ENCODE peak calls at places on chromosomes 2 and 18, in seven cellular contexts. One of them, this sample, is unnamed. For H3K36me3, the result is how much of the 10 kb centered on the place peaks cover.

GRCh38 chr2:165382362-165382761 is 87.1 kb upstream of the CSRNP3 start:
- DNase-seq in Karpas-422: no peak
- DNase-seq in heart left ventricle: no peak
- DNase-seq in mesendoderm: no peak
- DNase-seq in SJSA1: no peak
- DNase-seq in hepatocyte: no peak
- DNase-seq in GM23338: no peak
- DNase-seq in this sample: no peak

GRCh38 chr2:196558506-196558905 is 81.0 kb upstream of the CCDC150 start:
- DNase-seq in Karpas-422: no peak
- DNase-seq in heart left ventricle: no peak
- DNase-seq in mesendoderm: no peak
- DNase-seq in SJSA1: no peak
- DNase-seq in hepatocyte: no peak
- DNase-seq in GM23338: no peak
- DNase-seq in this sample: no peak

GRCh38 chr2:131365452-131365851 is 1.5 kb upstream of the RAB6D start:
- DNase-seq in Karpas-422: no peak
- DNase-seq in heart left ventricle: no peak
- DNase-seq in mesendoderm: no peak
- DNase-seq in SJSA1: no peak
- DNase-seq in hepatocyte: no peak
- DNase-seq in GM23338: no peak
- DNase-seq in this sample: no peak

GRCh38 chr2:174972924-174973323 is 32.3 kb downstream of the CHN1 start:
- DNase-seq in Karpas-422: no peak
- DNase-seq in heart left ventricle: no peak
- DNase-seq in mesendoderm: no peak
- DNase-seq in SJSA1: peak
- DNase-seq in hepatocyte: no peak
- DNase-seq in GM23338: no peak
- DNase-seq in this sample: no peak

GRCh38 chr2:219175928-219176817 is 552 bp downstream of the CNPPD1 start:
- DNase-seq in Karpas-422: peak
- DNase-seq in heart left ventricle: peak
- DNase-seq in mesendoderm: peak
- DNase-seq in SJSA1: no peak
- DNase-seq in hepatocyte: peak
- DNase-seq in GM23338: no peak
- DNase-seq in this sample: peak

GRCh38 chr2:121545257-121545656 is 14.6 kb downstream of the RNU4ATAC start:
- DNase-seq in Karpas-422: no peak
- DNase-seq in heart left ventricle: no peak
- DNase-seq in mesendoderm: no peak
- DNase-seq in SJSA1: no peak
- DNase-seq in hepatocyte: no peak
- DNase-seq in GM23338: no peak
- DNase-seq in this sample: no peak

GRCh38 chr2:238027591-238028415 is 33.0 kb upstream of the SCLY start:
- DNase-seq in Karpas-422: no peak
- DNase-seq in heart left ventricle: no peak
- DNase-seq in mesendoderm: no peak
- DNase-seq in SJSA1: no peak
- DNase-seq in hepatocyte: no peak
- DNase-seq in GM23338: no peak
- DNase-seq in this sample: no peak

GRCh38 chr2:167140767-167141166 is 252.5 kb downstream of the XIRP2 start:
- DNase-seq in Karpas-422: no peak
- DNase-seq in heart left ventricle: no peak
- DNase-seq in mesendoderm: peak
- DNase-seq in SJSA1: peak
- DNase-seq in hepatocyte: peak
- DNase-seq in GM23338: no peak
- DNase-seq in this sample: no peak

GRCh38 chr2:4085186-4085585 is 381.8 kb downstream of the DCDC2C start:
- DNase-seq in Karpas-422: no peak
- DNase-seq in heart left ventricle: no peak
- DNase-seq in mesendoderm: no peak
- DNase-seq in SJSA1: no peak
- DNase-seq in hepatocyte: no peak
- DNase-seq in GM23338: no peak
- DNase-seq in this sample: no peak

GRCh38 chr2:185291035-185291647 is 447.5 kb upstream of the FSIP2 start:
- DNase-seq in Karpas-422: peak
- DNase-seq in heart left ventricle: no peak
- DNase-seq in mesendoderm: peak
- DNase-seq in SJSA1: peak
- DNase-seq in hepatocyte: peak
- DNase-seq in GM23338: peak
- DNase-seq in this sample: no peak

GRCh38 chr2:190210471-190210870 is 109.2 kb downstream of the HIBCH start:
- DNase-seq in Karpas-422: no peak
- DNase-seq in heart left ventricle: no peak
- DNase-seq in mesendoderm: no peak
- DNase-seq in SJSA1: no peak
- DNase-seq in hepatocyte: no peak
- DNase-seq in GM23338: no peak
- DNase-seq in this sample: no peak

GRCh38 chr2:201929627-201930026 is 104.0 kb upstream of the FZD7 start:
- DNase-seq in Karpas-422: no peak
- DNase-seq in heart left ventricle: no peak
- DNase-seq in mesendoderm: peak
- DNase-seq in SJSA1: no peak
- DNase-seq in hepatocyte: no peak
- DNase-seq in GM23338: no peak
- DNase-seq in this sample: no peak

DNA sequence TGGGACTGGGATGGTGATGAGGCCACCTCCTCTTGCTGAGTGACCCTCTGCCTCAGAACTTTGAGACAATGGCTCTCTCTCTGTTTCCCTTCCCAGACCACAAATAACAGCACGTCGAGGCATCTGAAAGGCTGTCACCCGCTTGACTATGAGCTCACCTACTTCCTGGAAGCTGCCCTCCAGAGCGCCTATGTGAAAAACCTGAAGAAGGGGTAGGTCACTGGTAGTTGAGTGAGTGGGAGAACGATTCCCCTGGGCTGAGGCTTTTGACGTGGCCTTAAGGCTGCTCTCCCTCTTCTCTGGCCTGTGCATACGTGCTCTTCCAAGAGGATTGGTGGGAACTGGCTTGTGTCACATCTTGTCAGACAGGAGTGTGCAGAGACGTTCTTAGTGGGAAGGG is 63.1 kb upstream of the MCFD2 start:
- DNase-seq in Karpas-422: peak
- DNase-seq in heart left ventricle: no peak
- DNase-seq in mesendoderm: no peak
- DNase-seq in SJSA1: no peak
- DNase-seq in hepatocyte: no peak
- DNase-seq in GM23338: no peak
- DNase-seq in this sample: no peak
- H3K36me3 ChIP-seq in Karpas-422: under half
- H3K36me3 ChIP-seq in heart left ventricle: under half
- H3K36me3 ChIP-seq in mesendoderm: under half
- H3K36me3 ChIP-seq in SJSA1: under half
- H3K36me3 ChIP-seq in hepatocyte: under half
- H3K36me3 ChIP-seq in GM23338: under half
- H3K36me3 ChIP-seq in this sample: under half

GRCh38 chr18:35750929-35751328 is 169.4 kb downstream of the GALNT1 start:
- DNase-seq in Karpas-422: no peak
- DNase-seq in heart left ventricle: no peak
- DNase-seq in mesendoderm: peak
- DNase-seq in SJSA1: no peak
- DNase-seq in hepatocyte: no peak
- DNase-seq in GM23338: peak
- DNase-seq in this sample: no peak

GRCh38 chr18:35747894-35748472 is 166.4 kb downstream of the GALNT1 start:
- DNase-seq in Karpas-422: peak
- DNase-seq in heart left ventricle: no peak
- DNase-seq in mesendoderm: no peak
- DNase-seq in SJSA1: no peak
- DNase-seq in hepatocyte: no peak
- DNase-seq in GM23338: no peak
- DNase-seq in this sample: no peak

GRCh38 chr18:35753306-35753910 is 171.9 kb downstream of the GALNT1 start:
- DNase-seq in Karpas-422: no peak
- DNase-seq in heart left ventricle: no peak
- DNase-seq in mesendoderm: no peak
- DNase-seq in SJSA1: no peak
- DNase-seq in hepatocyte: no peak
- DNase-seq in GM23338: no peak
- DNase-seq in this sample: no peak

GRCh38 chr18:35746826-35747339 is 165.3 kb downstream of the GALNT1 start:
- DNase-seq in Karpas-422: no peak
- DNase-seq in heart left ventricle: no peak
- DNase-seq in mesendoderm: no peak
- DNase-seq in SJSA1: no peak
- DNase-seq in hepatocyte: no peak
- DNase-seq in GM23338: no peak
- DNase-seq in this sample: no peak

GRCh38 chr18:35749701-35750100 is 168.2 kb downstream of the GALNT1 start:
- DNase-seq in Karpas-422: no peak
- DNase-seq in heart left ventricle: no peak
- DNase-seq in mesendoderm: no peak
- DNase-seq in SJSA1: no peak
- DNase-seq in hepatocyte: no peak
- DNase-seq in GM23338: no peak
- DNase-seq in this sample: no peak
- H3K27ac ChIP-seq in Karpas-422: no peak
- H3K27ac ChIP-seq in heart left ventricle: no peak
- H3K27ac ChIP-seq in mesendoderm: no peak
- H3K27ac ChIP-seq in SJSA1: no peak
- H3K27ac ChIP-seq in hepatocyte: no peak
- H3K27ac ChIP-seq in GM23338: no peak
- H3K27ac ChIP-seq in this sample: no peak

GRCh38 chr2:128109243-128109642 is 18.2 kb downstream of the UGGT1 start:
- DNase-seq in Karpas-422: no peak
- DNase-seq in heart left ventricle: no peak
- DNase-seq in mesendoderm: no peak
- DNase-seq in SJSA1: no peak
- DNase-seq in hepatocyte: no peak
- DNase-seq in GM23338: no peak
- DNase-seq in this sample: no peak
- H3K36me3 ChIP-seq in Karpas-422: under half
- H3K36me3 ChIP-seq in heart left ventricle: half or more
- H3K36me3 ChIP-seq in mesendoderm: under half
- H3K36me3 ChIP-seq in SJSA1: under half
- H3K36me3 ChIP-seq in hepatocyte: under half
- H3K36me3 ChIP-seq in GM23338: under half
- H3K36me3 ChIP-seq in this sample: under half

DNA sequence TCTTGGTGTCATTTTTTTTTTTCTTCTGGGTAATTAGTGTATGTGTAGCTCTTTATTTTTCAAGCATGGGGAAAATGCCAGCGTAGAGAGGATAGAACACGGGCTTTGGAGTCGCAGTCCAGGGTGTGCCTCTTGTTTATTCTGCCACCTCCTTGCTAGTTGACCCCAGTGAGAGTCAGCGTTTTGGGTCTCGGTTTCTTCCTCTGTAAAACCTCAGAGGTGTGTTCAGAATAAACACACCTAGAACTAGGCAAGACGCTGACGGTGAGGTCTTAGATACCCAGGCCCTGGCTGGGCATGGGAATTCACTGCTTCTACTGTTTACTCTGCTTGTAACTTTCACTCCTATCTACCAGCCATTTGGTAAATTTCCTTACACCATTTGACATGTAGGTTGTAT is 41.8 kb downstream of the ASAP2 start:
- DNase-seq in Karpas-422: no peak
- DNase-seq in heart left ventricle: no peak
- DNase-seq in mesendoderm: no peak
- DNase-seq in SJSA1: no peak
- DNase-seq in hepatocyte: no peak
- DNase-seq in GM23338: no peak
- DNase-seq in this sample: no peak
- H3K27ac ChIP-seq in Karpas-422: no peak
- H3K27ac ChIP-seq in heart left ventricle: no peak
- H3K27ac ChIP-seq in mesendoderm: no peak
- H3K27ac ChIP-seq in SJSA1: peak
- H3K27ac ChIP-seq in hepatocyte: no peak
- H3K27ac ChIP-seq in GM23338: no peak
- H3K27ac ChIP-seq in this sample: no peak

GRCh38 chr2:160282063-160282580 is 82.0 kb upstream of the ITGB6 start:
- DNase-seq in Karpas-422: no peak
- DNase-seq in heart left ventricle: no peak
- DNase-seq in mesendoderm: no peak
- DNase-seq in SJSA1: no peak
- DNase-seq in hepatocyte: no peak
- DNase-seq in GM23338: no peak
- DNase-seq in this sample: no peak
- H3K36me3 ChIP-seq in Karpas-422: under half
- H3K36me3 ChIP-seq in heart left ventricle: half or more
- H3K36me3 ChIP-seq in mesendoderm: under half
- H3K36me3 ChIP-seq in SJSA1: half or more
- H3K36me3 ChIP-seq in hepatocyte: under half
- H3K36me3 ChIP-seq in GM23338: under half
- H3K36me3 ChIP-seq in this sample: under half

DNA sequence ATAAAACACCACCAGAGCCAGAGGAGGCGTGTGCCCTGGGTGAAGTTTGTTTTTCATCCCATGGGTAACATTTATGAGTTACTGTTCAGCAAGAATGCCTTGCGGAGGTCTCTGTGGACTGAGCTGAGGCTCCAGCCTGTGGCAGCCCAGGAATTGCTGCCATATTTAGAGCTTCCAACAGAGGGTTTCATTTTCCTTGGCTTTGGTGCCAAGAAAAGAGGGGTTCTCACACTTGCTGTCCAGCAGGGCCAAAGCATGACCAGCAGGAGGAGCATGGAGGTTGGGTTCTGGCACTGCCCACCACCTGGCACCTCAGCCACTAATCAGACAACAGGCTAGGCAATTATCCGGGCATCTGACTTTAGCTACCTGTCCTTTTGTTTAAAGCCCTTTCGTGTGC is 36.7 kb downstream of the EPAS1 start:
- DNase-seq in Karpas-422: no peak
- DNase-seq in heart left ventricle: no peak
- DNase-seq in mesendoderm: no peak
- DNase-seq in SJSA1: peak
- DNase-seq in hepatocyte: no peak
- DNase-seq in GM23338: peak
- DNase-seq in this sample: no peak
- H3K27ac ChIP-seq in Karpas-422: no peak
- H3K27ac ChIP-seq in heart left ventricle: peak
- H3K27ac ChIP-seq in mesendoderm: no peak
- H3K27ac ChIP-seq in SJSA1: peak
- H3K27ac ChIP-seq in hepatocyte: peak
- H3K27ac ChIP-seq in GM23338: no peak
- H3K27ac ChIP-seq in this sample: no peak

DNA sequence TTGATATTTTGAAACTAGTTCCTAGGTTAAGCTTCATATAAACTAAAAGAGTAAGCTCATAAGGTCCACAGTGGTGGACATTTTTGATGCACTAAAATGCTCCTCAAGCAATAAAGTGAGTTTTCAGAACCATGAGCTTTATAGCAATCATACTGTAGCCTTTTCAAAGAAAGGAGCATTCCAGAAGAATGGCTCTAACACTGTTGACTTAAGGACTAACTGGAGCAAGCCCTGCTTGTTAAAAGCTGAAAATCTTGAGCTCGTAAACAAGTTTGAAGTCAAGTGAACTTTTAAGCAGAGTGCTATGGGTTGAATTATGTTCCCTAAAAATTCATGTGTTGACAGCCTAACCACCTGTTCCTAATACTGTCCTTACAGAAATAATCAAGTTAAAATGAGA is 38.0 kb downstream of the KYNU start:
- DNase-seq in Karpas-422: no peak
- DNase-seq in heart left ventricle: no peak
- DNase-seq in mesendoderm: no peak
- DNase-seq in SJSA1: no peak
- DNase-seq in hepatocyte: no peak
- DNase-seq in GM23338: no peak
- DNase-seq in this sample: no peak
- H3K36me3 ChIP-seq in Karpas-422: under half
- H3K36me3 ChIP-seq in heart left ventricle: under half
- H3K36me3 ChIP-seq in mesendoderm: under half
- H3K36me3 ChIP-seq in SJSA1: under half
- H3K36me3 ChIP-seq in hepatocyte: under half
- H3K36me3 ChIP-seq in GM23338: under half
- H3K36me3 ChIP-seq in this sample: under half

This sample was measured in naive thymus-derived CD4-positive, alpha-beta T cell.